ENCODE peak calls at places on chromosomes 6 and 20, in five cellular contexts. P, W, T, U and L are unnamed samples.

GRCh38 chr20:51491393-51491792 is 51.1 kb downstream of the NFATC2 start:
- DNase-seq in P (no peak), W (no peak), T (no peak), U (no peak), L (no peak)

GRCh38 chr20:10429443-10429981 is 4.5 kb downstream of the MKKS start:
- DNase-seq in P (no peak), W (no peak), T (no peak), U (peak), L (no peak)

GRCh38 chr6:166691741-166692140 is 64.7 kb upstream of the RPS6KA2 start:
- DNase-seq in P (no peak), W (no peak), T (no peak), U (no peak), L (no peak)

GRCh38 chr6:44229376-44230033 is 6.1 kb downstream of the SLC29A1 start:
- DNase-seq in P (no peak), W (no peak), T (no peak), U (no peak), L (no peak)

GRCh38 chr20:62587757-62588402 is 54.4 kb upstream of the SLCO4A1 start:
- DNase-seq in P (peak), W (no peak), T (no peak), U (no peak), L (no peak)

GRCh38 chr6:156816505-156816904 is 39.3 kb downstream of the ARID1B start:
- DNase-seq in P (no peak), W (no peak), T (no peak), U (no peak), L (no peak)

GRCh38 chr6:100202417-100203194 is 208.6 kb upstream of the MCHR2 start:
- DNase-seq in P (no peak), W (no peak), T (no peak), U (no peak), L (no peak)

GRCh38 chr6:21808551-21809181 is 215.1 kb downstream of the SOX4 start:
- DNase-seq in P (no peak), W (no peak), T (no peak), U (no peak), L (no peak)

GRCh38 chr6:107080036-107080435 is 35.3 kb downstream of the BEND3 start:
- DNase-seq in P (peak), W (no peak), T (no peak), U (peak), L (no peak)

GRCh38 chr6:143485967-143486366 is 25.6 kb downstream of the FUCA2 start:
- DNase-seq in P (no peak), W (no peak), T (no peak), U (no peak), L (no peak)

GRCh38 chr6:41159415-41160082 is 3.4 kb downstream of the TREM2 start:
- DNase-seq in P (peak), W (no peak), T (no peak), U (no peak), L (no peak)

GRCh38 chr6:44257007-44257752 is at the start of gene SLC35B2:
- DNase-seq in P (peak), W (no peak), T (no peak), U (peak), L (peak)

GRCh38 chr6:125307964-125308615 is 6.3 kb upstream of the HDDC2 start:
- DNase-seq in P (no peak), W (no peak), T (no peak), U (no peak), L (no peak)

GRCh38 chr6:14453712-14454466 is 336.3 kb downstream of the CD83 start:
- DNase-seq in P (no peak), W (no peak), T (no peak), U (no peak), L (no peak)

GRCh38 chr6:14452567-14453527 is 335.3 kb downstream of the CD83 start:
- DNase-seq in P (no peak), W (peak), T (no peak), U (no peak), L (no peak)

GRCh38 chr6:14455442-14455841 is 337.9 kb downstream of the CD83 start:
- DNase-seq in P (no peak), W (no peak), T (no peak), U (no peak), L (no peak)

GRCh38 chr6:14455942-14456648 is 338.5 kb downstream of the CD83 start:
- DNase-seq in P (no peak), W (no peak), T (no peak), U (no peak), L (no peak)

DNA sequence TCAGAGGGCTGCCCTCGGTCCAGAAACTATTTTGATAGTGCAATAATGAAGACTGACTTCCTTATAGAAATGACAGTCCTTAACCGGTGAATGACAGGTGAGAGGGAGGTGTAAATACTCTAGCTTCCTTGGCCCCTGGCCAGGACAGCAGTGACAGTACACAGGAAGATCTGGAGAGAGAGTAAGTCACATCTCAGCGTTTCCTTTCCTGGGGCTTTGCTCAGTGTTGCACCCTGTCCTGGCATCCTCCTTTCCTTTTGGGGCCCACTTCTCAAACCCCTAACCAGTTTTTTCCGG is 336.8 kb downstream of the CD83 start:
- DNase-seq in P (no peak), W (no peak), T (no peak), U (no peak), L (no peak)
- TF ChIP-seq SUZ12 in P (no peak), W (no peak), T (no peak), U (no peak), L (no peak)

GRCh38 chr6:134754013-134754690 is 195.7 kb downstream of the ALDH8A1 start:
- DNase-seq in P (no peak), W (no peak), T (no peak), U (no peak), L (no peak)

GRCh38 chr6:134752445-134752844 is 197.5 kb downstream of the ALDH8A1 start:
- DNase-seq in P (no peak), W (no peak), T (no peak), U (no peak), L (no peak)

GRCh38 chr6:134748484-134748883 is 201.4 kb downstream of the ALDH8A1 start:
- DNase-seq in P (no peak), W (no peak), T (no peak), U (no peak), L (no peak)

GRCh38 chr6:134753001-134753400 is 196.9 kb downstream of the ALDH8A1 start:
- DNase-seq in P (no peak), W (no peak), T (no peak), U (no peak), L (no peak)

DNA sequence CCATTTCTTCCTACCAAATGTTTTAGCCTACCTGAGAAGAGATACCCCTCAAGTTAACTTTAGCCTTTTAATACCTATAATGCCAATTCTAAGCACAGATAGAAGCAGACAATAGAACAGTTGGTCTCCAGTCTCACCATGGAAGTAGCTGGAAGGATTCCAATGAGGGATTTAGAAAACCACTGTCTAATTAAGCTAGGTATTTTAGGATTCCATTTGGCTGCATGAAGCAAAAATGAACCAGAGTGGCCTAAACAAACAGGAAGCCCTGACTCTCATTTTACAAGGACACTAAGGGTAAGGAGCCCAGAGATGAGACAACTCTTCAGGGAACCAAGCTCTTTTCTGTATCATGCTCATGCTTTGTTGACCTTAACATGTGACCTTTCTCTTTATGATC is 199.2 kb downstream of the ALDH8A1 start:
- DNase-seq in P (no peak), W (no peak), T (no peak), U (no peak), L (no peak)
- TF ChIP-seq SUZ12 in P (no peak), W (no peak), T (no peak), U (no peak), L (no peak)

GRCh38 chr20:17650301-17650761 is 31.7 kb downstream of the RRBP1 start:
- DNase-seq in P (no peak), W (no peak), T (no peak), U (no peak), L (no peak)
- TF ChIP-seq SUZ12 in P (no peak), W (no peak), T (no peak), U (no peak), L (no peak)

DNA sequence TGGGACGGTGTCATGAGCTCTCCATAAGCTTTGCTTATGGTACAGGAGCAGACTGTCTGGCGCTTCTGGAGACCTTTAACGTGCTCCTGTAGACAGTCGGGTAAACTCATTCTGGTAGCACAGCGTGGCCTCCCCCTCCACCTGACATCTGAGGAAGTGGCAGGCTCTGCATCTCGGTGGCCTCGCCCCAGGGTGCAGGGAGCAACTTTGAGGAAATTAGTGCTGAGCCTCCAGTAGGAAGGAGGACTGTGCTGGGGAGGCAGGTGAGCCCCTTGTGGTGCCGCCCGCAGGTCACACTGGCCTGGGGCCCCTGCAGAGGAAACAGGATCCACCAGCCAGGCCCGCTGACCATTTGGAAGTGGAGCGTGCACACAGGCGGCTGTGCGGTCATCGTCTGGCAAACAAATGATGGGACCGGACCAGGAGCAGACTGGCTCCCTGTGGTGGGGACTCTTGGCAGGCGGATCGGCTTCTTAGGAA is 57.9 kb downstream of the SYNJ2 start:
- DNase-seq in P (no peak), W (no peak), T (no peak), U (peak), L (no peak)
- TF ChIP-seq SUZ12 in P (no peak), W (no peak), T (no peak), U (no peak), L (no peak)

DNA sequence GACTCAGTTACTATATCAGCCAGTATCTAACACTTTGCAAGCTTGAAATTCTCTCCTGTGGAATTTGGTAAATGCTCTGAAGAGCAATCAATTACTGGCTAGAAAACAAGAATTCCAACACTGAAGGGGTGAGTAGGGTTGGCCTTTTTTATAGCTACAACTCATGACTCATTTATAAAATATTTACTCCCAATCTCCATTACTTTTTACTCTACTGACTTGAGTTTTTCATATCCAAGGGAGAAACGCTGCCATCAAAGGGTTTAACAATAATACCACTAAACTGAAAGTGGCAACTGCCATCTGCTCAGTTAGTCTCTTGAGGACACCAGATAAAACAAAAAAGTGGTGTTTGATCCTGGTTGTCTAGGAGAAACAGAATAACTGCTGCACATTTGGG is 203.1 kb downstream of the UBE3D start:
- DNase-seq in P (no peak), W (no peak), T (no peak), U (no peak), L (no peak)
- TF ChIP-seq SUZ12 in P (no peak), W (no peak), T (no peak), U (no peak), L (no peak)